ENCODE peak calls at places on chromosomes 4 and X, in four cellular contexts. X is AG10803, M is NCI-H187, U is T follicular helper cell. T is an unnamed sample.

GRCh38 chr4:26343041-26343403 is 22.2 kb downstream of the RBPJ start:
- DNase-seq in U (no peak), X (peak; percentile 76), M (no peak), T (no peak)

GRCh38 chrX:45623266-45623665 is 422.6 kb upstream of the DIPK2B start:
- DNase-seq in U (no peak), X (peak; percentile 95), M (no peak), T (no peak)

GRCh38 chr4:113012776-113013175 is 36.7 kb upstream of the ANK2 start:
- DNase-seq in U (no peak), M (no peak), X (peak; percentile 11), T (no peak)

GRCh38 chr4:157992038-157992706 is 180.7 kb downstream of the GASK1B start:
- DNase-seq in U (no peak), X (peak; percentile 77), M (no peak), T (peak; percentile 5)

GRCh38 chrX:97787849-97788248 is 904.1 kb downstream of the RPA4 start:
- DNase-seq in M (no peak), U (no peak), X (no peak), T (no peak)

GRCh38 chrX:35166023-35166422 is 223.4 kb downstream of the FAM47B start:
- DNase-seq in X (no peak), U (no peak), M (no peak), T (no peak)

GRCh38 chrX:65488496-65488895 is 46.1 kb downstream of the LAS1L start:
- DNase-seq in U (no peak), M (no peak), X (peak; percentile 33), T (no peak)

GRCh38 chr4:145098675-145099037 is 545 bp downstream of the ABCE1 start:
- DNase-seq in M (peak; percentile 41), U (peak; percentile 17), X (peak; percentile 56), T (peak; percentile 48)

GRCh38 chr4:140388015-140388414 is 14.6 kb downstream of the SCOC start:
- DNase-seq in U (no peak), M (no peak), X (no peak), T (no peak)